ENCODE peak calls at places on chromosomes 5 and 9, in six cellular contexts. A is A549, K is stomach, C is HepG2, F is transverse colon, P is sigmoid colon. I is an unnamed sample.

GRCh38 chr9:89367281-89367680 is 49.0 kb downstream of the SECISBP2 start:
- DNase-seq in P (peak), C (no peak), F (no peak), A (no peak), K (no peak), I (no peak)

GRCh38 chr9:74293479-74293878 is 203.7 kb upstream of the RORB start:
- DNase-seq in A (no peak), F (no peak), C (no peak), P (no peak), K (no peak), I (no peak)

GRCh38 chr9:75892168-75892901 is 1.9 kb downstream of the PCSK5 start:
- DNase-seq in A (peak), C (no peak), F (peak), P (peak), K (no peak), I (peak)

GRCh38 chr9:131530546-131530929 is 525 bp downstream of the UCK1 start:
- DNase-seq in P (peak), C (peak), F (peak), K (peak), A (peak), I (peak)

GRCh38 chr9:109401169-109401989 is 80.5 kb upstream of the EPB41L4B start:
- DNase-seq in P (no peak), F (peak), C (peak), K (peak), A (peak), I (peak)

GRCh38 chr5:149700347-149700746 is 29.8 kb upstream of the PPARGC1B start:
- DNase-seq in K (no peak), A (no peak), C (no peak), F (no peak), P (no peak), I (peak)

GRCh38 chr5:34817558-34818351 is 21.2 kb upstream of the TTC23L start:
- DNase-seq in K (no peak), A (no peak), C (no peak), P (no peak), F (no peak), I (no peak)

GRCh38 chr5:155978805-155979204 is 348.2 kb upstream of the SGCD start:
- DNase-seq in C (no peak), K (no peak), F (no peak), P (no peak), A (no peak), I (no peak)

GRCh38 chr5:149561848-149562247 is 10.6 kb upstream of the CSNK1A1 start:
- DNase-seq in F (no peak), P (no peak), C (peak), A (peak), K (no peak), I (no peak)

GRCh38 chr5:135310328-135310989 is 88.6 kb downstream of the MACROH2A1 start:
- DNase-seq in A (no peak), F (no peak), K (no peak), C (no peak), P (no peak), I (no peak)

GRCh38 chr9:134217431-134218210 is 53.3 kb upstream of the RNU6ATAC start:
- DNase-seq in F (no peak), P (peak), K (no peak), A (peak), C (peak), I (peak)

GRCh38 chr5:172574845-172575170 is 66.3 kb upstream of the NEURL1B start:
- DNase-seq in A (no peak), C (no peak), K (no peak), F (no peak), P (no peak), I (no peak)

GRCh38 chr5:73448072-73448432 is 525 bp downstream of the FOXD1 start:
- DNase-seq in K (no peak), P (no peak), C (no peak), F (no peak), A (peak), I (no peak)

GRCh38 chr5:131545856-131546255 is 89.2 kb downstream of the RAPGEF6 start:
- DNase-seq in P (no peak), C (no peak), F (no peak), K (no peak), A (peak), I (no peak)

GRCh38 chr9:70079364-70080103 is 35.9 kb downstream of the MAMDC2 start:
- DNase-seq in F (no peak), C (no peak), P (no peak), K (no peak), A (no peak), I (no peak)

GRCh38 chr9:6243746-6244145 is 28.1 kb downstream of the IL33 start:
- DNase-seq in F (no peak), A (no peak), P (no peak), K (no peak), C (no peak), I (no peak)

GRCh38 chr5:40486437-40487270 is 193.1 kb upstream of the PTGER4 start:
- DNase-seq in C (no peak), A (no peak), K (no peak), P (no peak), F (no peak), I (no peak)

GRCh38 chr5:114179134-114179533 is 182.7 kb upstream of the KCNN2 start:
- DNase-seq in A (no peak), C (no peak), F (no peak), K (no peak), P (no peak), I (no peak)

GRCh38 chr5:146400206-146400605 is 46.9 kb upstream of the TCERG1 start:
- DNase-seq in F (no peak), A (no peak), P (no peak), K (no peak), C (no peak), I (no peak)

GRCh38 chr9:134976403-134976802 is 58.7 kb upstream of the FCN1 start:
- DNase-seq in C (no peak), K (no peak), P (no peak), F (no peak), A (no peak), I (no peak)

GRCh38 chr5:136516617-136517016 is 151.3 kb upstream of the TRPC7 start:
- DNase-seq in F (no peak), A (no peak), K (no peak), C (no peak), P (no peak), I (no peak)

GRCh38 chr5:172644229-172644628 is 3.2 kb downstream of the NEURL1B start:
- DNase-seq in P (no peak), F (peak), K (no peak), C (no peak), A (no peak), I (no peak)

GRCh38 chr5:133934822-133935793 is 33.3 kb downstream of the C5orf15 start:
- DNase-seq in P (no peak), F (no peak), K (no peak), C (no peak), A (no peak), I (no peak)

GRCh38 chr5:41790038-41790776 is 80.0 kb downstream of the OXCT1 start:
- DNase-seq in P (no peak), C (no peak), K (no peak), F (no peak), A (no peak), I (no peak)

GRCh38 chr9:113417370-113417769 is 6.8 kb downstream of the C9orf43 start:
- DNase-seq in P (no peak), A (no peak), K (no peak), F (no peak), C (no peak), I (no peak)

GRCh38 chr5:43664641-43665040 is 61.7 kb downstream of the NNT start:
- DNase-seq in A (no peak), P (no peak), F (no peak), K (no peak), C (no peak), I (no peak)

GRCh38 chr5:310516-310915 is 11.0 kb upstream of the AHRR start:
- DNase-seq in A (no peak), K (no peak), C (no peak), P (no peak), F (no peak), I (no peak)

GRCh38 chr9:94623253-94623652 is 16.1 kb downstream of the FBP1 start:
- DNase-seq in F (peak), A (peak), K (peak), C (peak), P (no peak), I (no peak)

GRCh38 chr5:65186646-65187227 is 295.0 kb downstream of the ADAMTS6 start:
- DNase-seq in A (no peak), K (no peak), C (no peak), P (no peak), F (no peak), I (no peak)

GRCh38 chr9:35940474-35941467 is 17.2 kb downstream of the OR2S2 start:
- DNase-seq in C (no peak), F (no peak), A (no peak), K (no peak), P (no peak), I (no peak)

GRCh38 chr9:117046666-117047327 is 359.7 kb downstream of the TRIM32 start:
- DNase-seq in K (no peak), A (no peak), P (no peak), C (no peak), F (no peak), I (no peak)

GRCh38 chr9:88198346-88198807 is 60.1 kb upstream of the SPATA31C2 start:
- DNase-seq in F (peak), K (no peak), A (peak), C (no peak), P (no peak), I (peak)

GRCh38 chr5:119417891-119418781 is 34.2 kb upstream of the HSD17B4 start:
- DNase-seq in P (no peak), K (no peak), A (no peak), F (no peak), C (no peak), I (no peak)

GRCh38 chr5:172435362-172436077 is 18.8 kb downstream of the SH3PXD2B start:
- DNase-seq in C (no peak), A (no peak), K (no peak), P (peak), F (no peak), I (no peak)

GRCh38 chr9:118533101-118533500 is 828.9 kb downstream of the TLR4 start:
- DNase-seq in F (no peak), P (no peak), K (no peak), C (no peak), A (no peak), I (no peak)

DNA sequence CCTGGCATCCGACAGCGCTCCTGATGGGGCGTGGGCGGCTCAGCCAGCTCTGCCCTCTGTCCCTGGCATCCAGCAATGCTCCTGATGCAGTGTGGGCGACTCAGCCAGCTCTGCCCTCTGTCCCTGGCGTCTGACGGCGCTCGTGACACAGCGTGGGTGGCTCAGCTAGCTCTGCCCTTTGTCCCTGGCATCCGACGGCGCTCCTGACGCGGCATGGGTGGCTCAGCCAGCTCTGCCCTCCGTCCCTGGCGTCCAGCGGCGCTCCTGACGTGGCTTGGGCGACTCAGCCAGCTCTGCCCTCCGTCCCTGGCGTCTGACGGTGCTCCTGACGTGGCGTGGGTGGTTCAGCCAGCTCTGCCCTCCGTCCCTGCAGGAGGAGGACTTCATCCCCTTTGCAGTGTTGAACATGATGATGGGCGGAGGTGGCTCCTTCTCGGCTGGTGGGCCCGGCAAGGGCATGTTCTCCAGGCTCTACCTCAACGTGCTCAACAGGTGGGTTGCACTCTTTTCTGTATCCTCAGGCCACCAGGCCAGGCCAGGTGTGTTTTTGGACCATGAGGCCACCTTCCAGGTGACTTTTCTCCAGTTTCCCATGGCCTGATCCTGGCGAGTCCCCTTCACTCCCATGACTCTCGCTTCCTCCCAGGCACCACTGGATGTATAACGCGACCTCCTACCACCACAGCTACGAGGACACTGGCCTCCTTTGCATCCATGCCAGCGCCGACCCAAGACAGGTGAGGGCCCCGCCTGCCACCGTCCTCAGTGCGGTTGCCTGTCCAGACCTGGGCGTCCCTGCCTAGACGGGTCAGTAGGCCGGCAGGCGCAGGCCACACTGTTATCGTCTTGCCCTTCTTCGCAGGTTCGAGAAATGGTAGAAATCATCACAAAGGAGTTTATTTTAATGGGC is 8.0 kb downstream of the PMPCA start:
- DNase-seq in A (no peak), K (no peak), P (no peak), C (no peak), F (no peak), I (no peak)
- TF ChIP-seq POLR2A in A (no peak), K (no peak), P (no peak), C (no peak), F (no peak), I (no peak)

GRCh38 chr5:93163010-93163663 is 417.9 kb downstream of the NR2F1-AS1 start:
- DNase-seq in C (no peak), K (no peak), A (peak), F (no peak), P (no peak), I (no peak)
- TF ChIP-seq EP300 in C (no peak), K (no peak), A (peak), F (no peak), P (no peak), I (no peak)

GRCh38 chr5:1498623-1499416 is 24.9 kb downstream of the LPCAT1 start:
- DNase-seq in F (no peak), K (no peak), C (no peak), A (no peak), P (no peak), I (no peak)
- H3K4me3 ChIP-seq in F (no peak), K (no peak), C (no peak), A (no peak), P (no peak), I (no peak)

GRCh38 chr5:181203842-181204560 is 995 bp downstream of the TRIM7 start:
- DNase-seq in P (peak), K (no peak), C (no peak), A (peak), F (no peak), I (no peak)

GRCh38 chr5:181203093-181203711 is 1.8 kb downstream of the TRIM7 start:
- DNase-seq in P (no peak), F (no peak), C (no peak), K (no peak), A (no peak), I (no peak)

GRCh38 chr5:181205402-181205734 is 372 bp upstream of the TRIM7 start:
- DNase-seq in F (no peak), P (peak), C (no peak), A (no peak), K (no peak), I (no peak)

GRCh38 chr5:181205735-181206401 is 872 bp upstream of the TRIM7 start:
- DNase-seq in P (peak), F (no peak), A (no peak), C (no peak), K (no peak), I (peak)

DNA sequence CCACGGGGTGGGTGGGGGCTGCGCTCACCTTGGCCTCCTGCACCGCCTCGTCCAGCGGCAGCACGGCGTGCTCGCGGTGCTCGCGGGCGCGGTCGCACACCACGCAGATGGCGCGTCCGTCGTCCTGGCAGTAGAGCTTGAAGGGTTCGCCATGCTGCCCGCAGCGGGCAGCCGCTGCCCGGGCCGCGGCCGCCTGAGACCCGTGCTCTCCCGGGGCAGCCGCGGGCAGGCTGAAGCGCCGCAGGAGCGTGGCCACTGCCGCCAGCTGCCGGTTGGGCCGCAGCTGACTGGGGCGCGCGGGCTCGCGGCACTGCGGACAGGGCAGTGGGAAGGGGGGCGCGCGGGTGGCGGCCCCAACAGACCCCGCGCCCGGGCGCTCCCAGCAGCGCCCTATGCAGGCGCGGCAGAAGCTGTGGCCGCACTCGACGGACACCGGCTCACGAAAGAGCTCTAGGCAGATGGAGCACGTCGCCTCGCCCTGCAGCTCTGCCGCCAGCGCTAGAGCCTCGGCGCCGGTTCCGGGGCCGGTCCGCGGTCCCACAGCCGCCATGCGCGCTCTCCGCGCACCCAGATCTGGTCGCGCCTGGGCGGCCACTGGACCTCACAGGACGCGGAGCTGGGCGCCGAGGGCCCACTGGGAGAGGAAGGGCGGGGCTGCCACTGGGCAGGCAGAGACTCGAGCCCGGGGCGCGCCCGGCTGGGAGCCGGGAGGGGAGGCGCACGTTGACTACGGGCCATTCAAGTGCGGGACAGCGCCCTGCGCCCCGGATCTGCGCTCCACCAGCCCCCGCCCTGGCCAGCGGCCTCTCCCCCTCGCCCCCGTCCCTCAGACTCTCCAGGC is at the start of gene TRIM7:
- DNase-seq in P (peak), C (no peak), K (peak), F (peak), A (peak), I (peak)
- TF ChIP-seq POLR2A in P (no peak), C (no peak), K (no peak), F (no peak), A (peak), I (no peak)

GRCh38 chr9:114908104-114908621 is 22.2 kb downstream of the TNFSF8 start:
- DNase-seq in K (no peak), F (no peak), P (no peak), A (peak), C (peak), I (no peak)

GRCh38 chr9:114908796-114909448 is 21.5 kb downstream of the TNFSF8 start:
- DNase-seq in F (no peak), A (peak), K (no peak), P (no peak), C (no peak), I (no peak)

GRCh38 chr9:114902773-114903589 is 27.4 kb downstream of the TNFSF8 start:
- DNase-seq in C (no peak), K (no peak), P (no peak), A (no peak), F (no peak), I (no peak)

GRCh38 chr9:114906922-114907571 is 23.3 kb downstream of the TNFSF8 start:
- DNase-seq in F (no peak), A (peak), P (no peak), K (no peak), C (peak), I (no peak)

DNA sequence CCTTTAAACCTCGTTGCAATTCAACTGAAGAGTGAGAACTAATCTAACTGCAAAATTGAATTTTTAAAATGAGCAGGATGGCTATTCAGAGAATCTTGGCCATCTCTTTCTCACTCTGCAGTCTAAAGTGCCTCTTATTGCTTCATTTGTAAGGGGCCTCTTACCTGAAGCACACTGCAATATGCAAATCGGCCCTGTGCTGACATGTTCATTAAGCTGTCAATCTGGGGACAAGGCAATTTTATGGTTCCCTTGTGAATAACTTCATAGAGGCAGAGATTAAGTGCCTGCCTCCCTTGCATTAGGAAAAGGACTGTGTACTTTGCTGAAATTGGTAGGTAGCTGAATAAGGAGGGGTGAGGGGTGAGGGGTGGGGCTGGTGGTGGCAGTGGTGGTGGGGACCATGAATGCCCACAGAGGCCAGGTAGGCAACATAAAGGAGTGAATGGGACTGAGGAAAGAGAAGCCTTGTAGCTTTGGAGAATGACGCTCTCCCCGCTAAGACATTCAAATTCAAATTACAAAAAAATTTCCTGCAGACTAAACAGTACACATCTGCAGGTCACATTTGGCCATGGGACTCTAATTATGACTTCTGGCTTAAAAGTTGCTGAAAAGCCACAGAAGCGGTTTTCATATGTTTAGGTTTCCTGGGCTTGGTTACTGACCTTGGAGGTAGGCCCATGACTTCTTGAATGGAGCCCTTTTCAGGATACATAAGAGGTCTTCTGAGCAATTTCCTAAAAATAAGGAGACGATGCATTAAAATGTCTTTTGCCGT is 25.0 kb downstream of the TNFSF8 start:
- DNase-seq in F (no peak), A (no peak), C (no peak), P (no peak), K (no peak), I (no peak)
- TF ChIP-seq EP300 in F (no peak), A (no peak), C (no peak), P (no peak), K (no peak), I (no peak)

DNA sequence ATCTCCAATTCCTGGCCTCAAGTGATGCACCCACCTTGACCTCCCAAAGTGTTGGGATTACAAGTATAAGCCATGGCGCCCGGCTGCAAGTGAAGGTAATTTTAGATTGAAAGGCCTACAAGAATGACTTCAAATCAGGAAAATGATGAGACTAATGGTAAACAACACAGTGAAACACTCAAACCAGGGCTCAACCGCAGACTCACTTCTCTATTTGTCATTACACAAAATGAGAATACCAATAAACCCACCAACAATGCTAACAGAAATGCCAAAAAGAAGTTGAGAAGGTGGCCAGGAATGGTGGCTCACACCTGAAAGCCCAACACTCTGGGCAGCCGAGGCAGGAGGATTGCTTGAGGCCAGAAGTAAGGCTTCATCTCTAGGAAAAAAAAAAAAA is 92.1 kb downstream of the UBAP2 start:
- DNase-seq in K (no peak), A (no peak), P (no peak), C (no peak), F (no peak), I (no peak)
- H3K4me3 ChIP-seq in K (no peak), A (no peak), P (no peak), C (no peak), F (no peak), I (no peak)